ENCODE peak calls at places on chromosome 15, in four cellular contexts. One of them, this sample, is unnamed.

GRCh38 chr15:77819841-77820728 is 187.4 kb upstream of the LINGO1 start:
- DNase-seq in ovary: no peak
- DNase-seq in upper lobe of left lung: no peak
- DNase-seq in IMR-90: no peak
- DNase-seq in this sample: no peak

GRCh38 chr15:63370764-63371163 is 10.9 kb downstream of the CA12 start:
- DNase-seq in ovary: no peak
- DNase-seq in upper lobe of left lung: peak
- DNase-seq in IMR-90: no peak
- DNase-seq in this sample: no peak

GRCh38 chr15:28980709-28981350 is 95.1 kb downstream of the APBA2 start:
- DNase-seq in ovary: no peak
- DNase-seq in upper lobe of left lung: no peak
- DNase-seq in IMR-90: no peak
- DNase-seq in this sample: no peak

GRCh38 chr15:89963301-89964288 is 37.5 kb upstream of the ZNF710 start:
- DNase-seq in ovary: no peak
- DNase-seq in upper lobe of left lung: peak
- DNase-seq in IMR-90: no peak
- DNase-seq in this sample: no peak

GRCh38 chr15:80162059-80162554 is 9.3 kb downstream of the FAH start:
- DNase-seq in ovary: no peak
- DNase-seq in upper lobe of left lung: no peak
- DNase-seq in IMR-90: peak
- DNase-seq in this sample: no peak

GRCh38 chr15:44584162-44584749 is 47.3 kb downstream of the EIF3J start:
- DNase-seq in ovary: no peak
- DNase-seq in upper lobe of left lung: peak
- DNase-seq in IMR-90: no peak
- DNase-seq in this sample: peak

GRCh38 chr15:35121611-35122359 is 36.7 kb upstream of the NANOGP8 start:
- DNase-seq in ovary: no peak
- DNase-seq in upper lobe of left lung: no peak
- DNase-seq in IMR-90: no peak
- DNase-seq in this sample: peak

GRCh38 chr15:73483053-73483452 is 40.1 kb downstream of the REC114 start:
- DNase-seq in ovary: no peak
- DNase-seq in upper lobe of left lung: no peak
- DNase-seq in IMR-90: peak
- DNase-seq in this sample: no peak

GRCh38 chr15:97729270-97729669 is 231.2 kb upstream of the ARRDC4 start:
- DNase-seq in ovary: no peak
- DNase-seq in upper lobe of left lung: no peak
- DNase-seq in IMR-90: no peak
- DNase-seq in this sample: no peak

GRCh38 chr15:68909601-68910000 is 20.7 kb upstream of the SPESP1 start:
- DNase-seq in ovary: no peak
- DNase-seq in upper lobe of left lung: no peak
- DNase-seq in IMR-90: no peak
- DNase-seq in this sample: no peak

GRCh38 chr15:95468820-95469219 is 861.7 kb upstream of the NR2F2 start:
- DNase-seq in ovary: peak
- DNase-seq in upper lobe of left lung: no peak
- DNase-seq in IMR-90: no peak
- DNase-seq in this sample: no peak

GRCh38 chr15:96893159-96893906 is 562.8 kb downstream of the NR2F2 start:
- DNase-seq in ovary: no peak
- DNase-seq in upper lobe of left lung: peak
- DNase-seq in IMR-90: no peak
- DNase-seq in this sample: no peak

GRCh38 chr15:39808909-39809308 is 26.3 kb upstream of the FSIP1 start:
- DNase-seq in ovary: no peak
- DNase-seq in upper lobe of left lung: no peak
- DNase-seq in IMR-90: no peak
- DNase-seq in this sample: no peak

GRCh38 chr15:40338921-40339620 is 1.7 kb downstream of the CCDC9B start:
- DNase-seq in ovary: no peak
- DNase-seq in upper lobe of left lung: no peak
- DNase-seq in IMR-90: peak
- DNase-seq in this sample: peak

GRCh38 chr15:41950127-41950483 is 22.3 kb downstream of the EHD4 start:
- DNase-seq in ovary: no peak
- DNase-seq in upper lobe of left lung: no peak
- DNase-seq in IMR-90: no peak
- DNase-seq in this sample: no peak

GRCh38 chr15:93759626-93760025 is 471.7 kb upstream of the MCTP2 start:
- DNase-seq in ovary: no peak
- DNase-seq in upper lobe of left lung: no peak
- DNase-seq in IMR-90: no peak
- DNase-seq in this sample: no peak

DNA sequence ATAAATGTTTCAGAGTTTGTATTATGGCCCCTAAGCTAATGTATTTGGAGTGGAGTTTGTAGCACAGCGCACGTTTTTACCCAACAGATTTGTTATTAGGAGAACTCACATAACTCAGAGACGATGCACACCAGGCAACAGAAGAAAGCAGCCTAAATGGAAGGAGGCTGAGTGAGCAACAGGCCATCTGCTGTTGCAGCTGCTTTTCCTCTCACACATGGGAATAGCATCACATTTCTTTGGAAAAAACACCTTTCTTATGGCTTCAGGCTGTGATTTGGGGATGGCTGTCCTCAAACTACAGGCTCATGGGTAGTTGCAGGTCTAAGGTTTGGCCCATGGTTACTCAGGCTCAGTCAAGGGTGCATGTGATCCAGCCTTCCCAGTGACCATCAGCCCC is 469.3 kb upstream of the MCTP2 start:
- DNase-seq in ovary: no peak
- DNase-seq in upper lobe of left lung: no peak
- DNase-seq in IMR-90: no peak
- DNase-seq in this sample: no peak
- TF ChIP-seq POLR2A in ovary: no peak
- TF ChIP-seq POLR2A in upper lobe of left lung: no peak
- TF ChIP-seq POLR2A in IMR-90: no peak
- TF ChIP-seq POLR2A in this sample: no peak

DNA sequence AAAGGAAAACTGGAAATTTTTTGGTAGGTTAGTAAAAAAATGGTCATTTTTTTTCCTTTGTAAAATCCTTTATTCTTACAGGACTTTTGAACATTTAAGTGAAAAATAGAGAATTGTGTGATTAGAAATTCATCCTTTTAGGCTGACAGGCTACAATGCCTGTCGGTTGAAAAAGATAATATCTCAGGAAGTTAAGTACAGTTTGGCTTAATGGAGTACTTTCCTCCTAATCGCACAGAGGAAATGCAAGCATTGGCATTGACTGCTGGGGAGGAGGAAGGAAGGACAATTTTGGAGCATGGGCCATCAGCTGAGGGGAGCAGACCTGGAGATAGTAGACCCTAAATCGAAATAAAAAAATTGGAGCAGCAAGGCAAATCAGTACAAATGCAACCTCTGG is 135.1 kb upstream of the ICE2 start:
- DNase-seq in ovary: no peak
- DNase-seq in upper lobe of left lung: no peak
- DNase-seq in IMR-90: no peak
- DNase-seq in this sample: no peak
- H3K4me3 ChIP-seq in ovary: no peak
- H3K4me3 ChIP-seq in upper lobe of left lung: no peak
- H3K4me3 ChIP-seq in IMR-90: no peak
- H3K4me3 ChIP-seq in this sample: no peak

DNA sequence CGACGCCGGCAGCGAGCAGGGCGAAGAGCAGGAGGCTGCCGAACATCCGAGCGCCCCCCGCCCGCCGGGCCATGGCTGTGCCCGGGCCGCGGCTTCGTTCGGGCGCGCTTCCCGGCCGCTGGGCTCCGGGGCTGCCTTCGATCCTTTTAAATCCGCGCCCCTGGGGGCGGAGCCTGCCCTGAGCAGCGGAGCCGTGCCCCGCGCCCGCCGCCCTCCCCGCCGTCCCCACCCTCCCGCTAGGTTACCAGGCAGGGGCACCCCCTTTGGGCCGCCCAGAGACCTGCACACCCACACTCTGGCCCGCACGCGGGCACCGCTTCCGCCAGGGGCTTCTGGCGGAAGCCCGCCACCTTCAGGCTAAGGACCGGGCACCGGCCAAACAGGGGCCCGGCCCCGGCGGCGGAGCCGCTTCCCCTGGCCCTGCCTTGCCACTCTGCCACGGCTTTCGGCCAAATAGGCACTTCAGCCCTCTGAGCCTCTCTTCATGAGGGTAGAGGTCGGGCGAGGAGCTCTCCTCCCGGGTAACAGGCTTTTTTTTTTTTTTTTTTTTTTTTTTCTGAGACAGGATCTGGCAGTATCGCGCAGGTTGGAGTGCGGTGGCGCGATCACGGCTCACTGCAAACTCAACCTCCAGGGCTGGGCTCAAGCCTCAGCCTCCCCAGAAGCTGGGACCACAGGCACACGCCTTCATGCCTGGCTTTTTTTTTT is at the start of gene NMB:
- DNase-seq in ovary: peak
- DNase-seq in upper lobe of left lung: peak
- DNase-seq in IMR-90: peak
- DNase-seq in this sample: peak
- TF ChIP-seq POLR2A in ovary: no peak
- TF ChIP-seq POLR2A in upper lobe of left lung: no peak
- TF ChIP-seq POLR2A in IMR-90: no peak
- TF ChIP-seq POLR2A in this sample: no peak

GRCh38 chr15:33146051-33146450 is 48.5 kb downstream of the FMN1 start:
- DNase-seq in ovary: no peak
- DNase-seq in upper lobe of left lung: no peak
- DNase-seq in IMR-90: no peak
- DNase-seq in this sample: no peak
- H3K4me3 ChIP-seq in ovary: no peak
- H3K4me3 ChIP-seq in upper lobe of left lung: no peak
- H3K4me3 ChIP-seq in IMR-90: no peak
- H3K4me3 ChIP-seq in this sample: no peak

This sample was measured in Peyer's patch.